ENCODE peak calls at places on chromosomes 2 and 18, in ten cellular contexts. One of them, this sample, is unnamed.

GRCh38 chr18:64972545-64972944 is 778.3 kb upstream of the CDH7 start:
- DNase-seq in body of pancreas: no peak
- DNase-seq in psoas muscle: no peak
- DNase-seq in heart right ventricle: no peak
- DNase-seq in ovary: no peak
- DNase-seq in Peyer's patch: no peak
- DNase-seq in transverse colon: no peak
- DNase-seq in adrenal gland: no peak
- DNase-seq in astrocyte: no peak
- DNase-seq in pancreas: no peak
- DNase-seq in this sample: no peak

GRCh38 chr2:227411320-227411989 is 23.7 kb upstream of the SCYGR1 start:
- DNase-seq in body of pancreas: no peak
- DNase-seq in psoas muscle: no peak
- DNase-seq in heart right ventricle: no peak
- DNase-seq in ovary: no peak
- DNase-seq in Peyer's patch: no peak
- DNase-seq in transverse colon: no peak
- DNase-seq in adrenal gland: no peak
- DNase-seq in astrocyte: peak
- DNase-seq in pancreas: no peak
- DNase-seq in this sample: peak

GRCh38 chr18:74897971-74898657 is 300.4 kb downstream of the ZNF407 start:
- DNase-seq in body of pancreas: no peak
- DNase-seq in psoas muscle: no peak
- DNase-seq in heart right ventricle: no peak
- DNase-seq in ovary: no peak
- DNase-seq in Peyer's patch: no peak
- DNase-seq in transverse colon: no peak
- DNase-seq in adrenal gland: no peak
- DNase-seq in astrocyte: peak
- DNase-seq in pancreas: no peak
- DNase-seq in this sample: peak

GRCh38 chr2:226423498-226423960 is 376.1 kb downstream of the IRS1 start:
- DNase-seq in body of pancreas: peak
- DNase-seq in psoas muscle: no peak
- DNase-seq in heart right ventricle: no peak
- DNase-seq in ovary: no peak
- DNase-seq in Peyer's patch: peak
- DNase-seq in transverse colon: peak
- DNase-seq in adrenal gland: no peak
- DNase-seq in astrocyte: peak
- DNase-seq in pancreas: no peak
- DNase-seq in this sample: no peak

GRCh38 chr18:13412017-13412416 is 193.5 kb downstream of the LDLRAD4 start:
- DNase-seq in body of pancreas: no peak
- DNase-seq in psoas muscle: no peak
- DNase-seq in heart right ventricle: no peak
- DNase-seq in ovary: no peak
- DNase-seq in Peyer's patch: no peak
- DNase-seq in transverse colon: no peak
- DNase-seq in adrenal gland: no peak
- DNase-seq in astrocyte: no peak
- DNase-seq in pancreas: no peak
- DNase-seq in this sample: no peak

GRCh38 chr2:45259547-45260160 is 250.4 kb upstream of the SIX2 start:
- DNase-seq in body of pancreas: no peak
- DNase-seq in psoas muscle: no peak
- DNase-seq in heart right ventricle: no peak
- DNase-seq in ovary: no peak
- DNase-seq in Peyer's patch: no peak
- DNase-seq in transverse colon: no peak
- DNase-seq in adrenal gland: no peak
- DNase-seq in astrocyte: no peak
- DNase-seq in pancreas: no peak
- DNase-seq in this sample: no peak

GRCh38 chr2:177314194-177314593 is 49.7 kb upstream of the NFE2L2 start:
- DNase-seq in body of pancreas: no peak
- DNase-seq in psoas muscle: no peak
- DNase-seq in heart right ventricle: no peak
- DNase-seq in ovary: no peak
- DNase-seq in Peyer's patch: no peak
- DNase-seq in transverse colon: no peak
- DNase-seq in adrenal gland: no peak
- DNase-seq in astrocyte: peak
- DNase-seq in pancreas: no peak
- DNase-seq in this sample: peak

GRCh38 chr2:96622544-96622943 is 15.6 kb downstream of the KANSL3 start:
- DNase-seq in body of pancreas: no peak
- DNase-seq in psoas muscle: no peak
- DNase-seq in heart right ventricle: no peak
- DNase-seq in ovary: no peak
- DNase-seq in Peyer's patch: no peak
- DNase-seq in transverse colon: no peak
- DNase-seq in adrenal gland: no peak
- DNase-seq in astrocyte: no peak
- DNase-seq in pancreas: no peak
- DNase-seq in this sample: no peak

GRCh38 chr18:62458346-62458745 is 64.5 kb upstream of the ZCCHC2 start:
- DNase-seq in body of pancreas: no peak
- DNase-seq in psoas muscle: no peak
- DNase-seq in heart right ventricle: no peak
- DNase-seq in ovary: no peak
- DNase-seq in Peyer's patch: no peak
- DNase-seq in transverse colon: no peak
- DNase-seq in adrenal gland: no peak
- DNase-seq in astrocyte: no peak
- DNase-seq in pancreas: no peak
- DNase-seq in this sample: no peak

GRCh38 chr2:43943809-43944452 is 51.9 kb downstream of the LRPPRC start:
- DNase-seq in body of pancreas: no peak
- DNase-seq in psoas muscle: no peak
- DNase-seq in heart right ventricle: no peak
- DNase-seq in ovary: no peak
- DNase-seq in Peyer's patch: no peak
- DNase-seq in transverse colon: no peak
- DNase-seq in adrenal gland: no peak
- DNase-seq in astrocyte: no peak
- DNase-seq in pancreas: no peak
- DNase-seq in this sample: no peak

GRCh38 chr18:3283253-3283863 is 21.4 kb downstream of the MYL12B start:
- DNase-seq in body of pancreas: no peak
- DNase-seq in psoas muscle: no peak
- DNase-seq in heart right ventricle: no peak
- DNase-seq in ovary: no peak
- DNase-seq in Peyer's patch: no peak
- DNase-seq in transverse colon: no peak
- DNase-seq in adrenal gland: no peak
- DNase-seq in astrocyte: no peak
- DNase-seq in pancreas: no peak
- DNase-seq in this sample: no peak

GRCh38 chr2:182784777-182785176 is 68.7 kb downstream of the DNAJC10 start:
- DNase-seq in body of pancreas: no peak
- DNase-seq in psoas muscle: no peak
- DNase-seq in heart right ventricle: no peak
- DNase-seq in ovary: no peak
- DNase-seq in Peyer's patch: no peak
- DNase-seq in transverse colon: no peak
- DNase-seq in adrenal gland: no peak
- DNase-seq in astrocyte: peak
- DNase-seq in pancreas: no peak
- DNase-seq in this sample: peak
- TF ChIP-seq CTCF in body of pancreas: peak
- TF ChIP-seq CTCF in psoas muscle: peak
- TF ChIP-seq CTCF in heart right ventricle: peak
- TF ChIP-seq CTCF in ovary: peak
- TF ChIP-seq CTCF in Peyer's patch: no peak
- TF ChIP-seq CTCF in transverse colon: peak
- TF ChIP-seq CTCF in adrenal gland: peak
- TF ChIP-seq CTCF in astrocyte: peak
- TF ChIP-seq CTCF in pancreas: no peak
- TF ChIP-seq CTCF in this sample: peak

GRCh38 chr18:31244737-31245432 is 73.1 kb upstream of the DSG1 start:
- DNase-seq in body of pancreas: no peak
- DNase-seq in psoas muscle: no peak
- DNase-seq in heart right ventricle: no peak
- DNase-seq in ovary: no peak
- DNase-seq in Peyer's patch: no peak
- DNase-seq in transverse colon: no peak
- DNase-seq in adrenal gland: no peak
- DNase-seq in astrocyte: peak
- DNase-seq in pancreas: no peak
- DNase-seq in this sample: no peak
- H3K27ac ChIP-seq in body of pancreas: peak
- H3K27ac ChIP-seq in psoas muscle: no peak
- H3K27ac ChIP-seq in heart right ventricle: peak
- H3K27ac ChIP-seq in ovary: no peak
- H3K27ac ChIP-seq in Peyer's patch: peak
- H3K27ac ChIP-seq in transverse colon: peak
- H3K27ac ChIP-seq in adrenal gland: no peak
- H3K27ac ChIP-seq in astrocyte: peak
- H3K27ac ChIP-seq in pancreas: peak
- H3K27ac ChIP-seq in this sample: no peak

GRCh38 chr18:26546875-26547301 is 1.5 kb downstream of the KCTD1 start:
- DNase-seq in body of pancreas: no peak
- DNase-seq in psoas muscle: no peak
- DNase-seq in heart right ventricle: no peak
- DNase-seq in ovary: peak
- DNase-seq in Peyer's patch: no peak
- DNase-seq in transverse colon: no peak
- DNase-seq in adrenal gland: peak
- DNase-seq in astrocyte: no peak
- DNase-seq in pancreas: no peak
- DNase-seq in this sample: no peak

GRCh38 chr18:26548144-26549102 is at the start of gene KCTD1:
- DNase-seq in body of pancreas: peak
- DNase-seq in psoas muscle: peak
- DNase-seq in heart right ventricle: peak
- DNase-seq in ovary: peak
- DNase-seq in Peyer's patch: peak
- DNase-seq in transverse colon: peak
- DNase-seq in adrenal gland: peak
- DNase-seq in astrocyte: peak
- DNase-seq in pancreas: peak
- DNase-seq in this sample: peak

GRCh38 chr18:26546170-26546874 is 2.0 kb downstream of the KCTD1 start:
- DNase-seq in body of pancreas: no peak
- DNase-seq in psoas muscle: no peak
- DNase-seq in heart right ventricle: no peak
- DNase-seq in ovary: no peak
- DNase-seq in Peyer's patch: no peak
- DNase-seq in transverse colon: no peak
- DNase-seq in adrenal gland: no peak
- DNase-seq in astrocyte: peak
- DNase-seq in pancreas: no peak
- DNase-seq in this sample: no peak

GRCh38 chr18:26549103-26549485 is 741 bp upstream of the KCTD1 start:
- DNase-seq in body of pancreas: no peak
- DNase-seq in psoas muscle: peak
- DNase-seq in heart right ventricle: peak
- DNase-seq in ovary: no peak
- DNase-seq in Peyer's patch: no peak
- DNase-seq in transverse colon: peak
- DNase-seq in adrenal gland: peak
- DNase-seq in astrocyte: peak
- DNase-seq in pancreas: peak
- DNase-seq in this sample: peak

GRCh38 chr18:26547302-26548143 is 830 bp downstream of the KCTD1 start:
- DNase-seq in body of pancreas: peak
- DNase-seq in psoas muscle: peak
- DNase-seq in heart right ventricle: peak
- DNase-seq in ovary: peak
- DNase-seq in Peyer's patch: peak
- DNase-seq in transverse colon: peak
- DNase-seq in adrenal gland: peak
- DNase-seq in astrocyte: peak
- DNase-seq in pancreas: peak
- DNase-seq in this sample: peak
- TF ChIP-seq CTCF in body of pancreas: peak
- TF ChIP-seq CTCF in psoas muscle: peak
- TF ChIP-seq CTCF in heart right ventricle: peak
- TF ChIP-seq CTCF in ovary: peak
- TF ChIP-seq CTCF in Peyer's patch: no peak
- TF ChIP-seq CTCF in transverse colon: no peak
- TF ChIP-seq CTCF in adrenal gland: peak
- TF ChIP-seq CTCF in astrocyte: peak
- TF ChIP-seq CTCF in pancreas: no peak
- TF ChIP-seq CTCF in this sample: peak

GRCh38 chr2:42150159-42150558 is 19.0 kb upstream of the EML4 start:
- DNase-seq in body of pancreas: no peak
- DNase-seq in psoas muscle: no peak
- DNase-seq in heart right ventricle: no peak
- DNase-seq in ovary: no peak
- DNase-seq in Peyer's patch: no peak
- DNase-seq in transverse colon: no peak
- DNase-seq in adrenal gland: no peak
- DNase-seq in astrocyte: no peak
- DNase-seq in pancreas: no peak
- DNase-seq in this sample: no peak

GRCh38 chr2:42141687-42142475 is 27.3 kb upstream of the EML4 start:
- DNase-seq in body of pancreas: peak
- DNase-seq in psoas muscle: no peak
- DNase-seq in heart right ventricle: peak
- DNase-seq in ovary: peak
- DNase-seq in Peyer's patch: peak
- DNase-seq in transverse colon: peak
- DNase-seq in adrenal gland: peak
- DNase-seq in astrocyte: peak
- DNase-seq in pancreas: peak
- DNase-seq in this sample: no peak

GRCh38 chr2:42142476-42143184 is 26.5 kb upstream of the EML4 start:
- DNase-seq in body of pancreas: peak
- DNase-seq in psoas muscle: no peak
- DNase-seq in heart right ventricle: no peak
- DNase-seq in ovary: no peak
- DNase-seq in Peyer's patch: no peak
- DNase-seq in transverse colon: no peak
- DNase-seq in adrenal gland: peak
- DNase-seq in astrocyte: peak
- DNase-seq in pancreas: no peak
- DNase-seq in this sample: no peak

DNA sequence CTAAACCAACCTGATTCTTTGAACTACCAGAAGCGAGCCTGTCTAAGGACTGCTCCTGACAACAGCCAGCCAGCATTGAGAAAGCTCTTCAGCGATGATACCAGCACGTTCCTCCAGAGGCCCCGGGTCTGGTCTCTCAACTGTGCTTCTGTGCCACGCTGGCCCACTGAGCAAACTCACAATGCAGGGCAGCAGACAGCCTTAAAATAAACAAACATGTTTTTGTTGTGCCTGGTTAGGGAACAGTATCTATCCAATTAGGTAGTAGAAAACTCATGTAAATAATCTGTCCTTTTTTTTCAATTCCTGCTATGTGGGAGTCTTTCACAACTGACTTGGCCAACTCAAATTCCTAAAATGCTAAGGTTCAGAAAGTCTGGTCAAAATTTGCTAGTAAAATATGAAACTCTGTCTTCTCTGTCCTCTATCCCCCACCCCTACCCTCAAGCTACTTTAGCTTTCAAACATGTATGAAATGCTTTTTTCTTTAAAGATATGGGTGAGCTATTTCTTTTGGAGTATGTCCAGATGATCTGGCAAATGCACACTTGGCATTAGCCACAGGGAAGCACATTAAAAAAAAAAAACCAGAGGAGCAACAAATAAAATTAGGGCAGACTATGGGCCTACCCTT is 21.4 kb upstream of the EML4 start:
- DNase-seq in body of pancreas: peak
- DNase-seq in psoas muscle: no peak
- DNase-seq in heart right ventricle: no peak
- DNase-seq in ovary: no peak
- DNase-seq in Peyer's patch: no peak
- DNase-seq in transverse colon: no peak
- DNase-seq in adrenal gland: no peak
- DNase-seq in astrocyte: peak
- DNase-seq in pancreas: no peak
- DNase-seq in this sample: no peak
- H3K27ac ChIP-seq in body of pancreas: peak
- H3K27ac ChIP-seq in psoas muscle: no peak
- H3K27ac ChIP-seq in heart right ventricle: no peak
- H3K27ac ChIP-seq in ovary: no peak
- H3K27ac ChIP-seq in Peyer's patch: no peak
- H3K27ac ChIP-seq in transverse colon: no peak
- H3K27ac ChIP-seq in adrenal gland: peak
- H3K27ac ChIP-seq in astrocyte: no peak
- H3K27ac ChIP-seq in pancreas: peak
- H3K27ac ChIP-seq in this sample: peak

This sample was measured in RWPE1.